ENCODE peak calls at places on chromosomes 7 and 10, in five cellular contexts. A is GM20000, D is mucosa of descending colon, Y is gastrocnemius medialis, R is A549. Q is an unnamed sample.

GRCh38 chr7:144386741-144387140 is 16.8 kb downstream of the NOBOX start:
- DNase-seq in A (no peak), R (no peak), D (no peak), Y (no peak), Q (no peak)

GRCh38 chr7:105006367-105007139 is 7.5 kb upstream of the KMT2E start:
- DNase-seq in A (no peak), Y (no peak), R (no peak), D (no peak), Q (no peak)

GRCh38 chr10:75497997-75498797 is 66.8 kb downstream of the LRMDA start:
- DNase-seq in A (no peak), Y (no peak), R (no peak), D (no peak), Q (no peak)

GRCh38 chr7:95240910-95241309 is 83.4 kb downstream of the PON1 start:
- DNase-seq in A (no peak), R (no peak), D (no peak), Y (no peak), Q (no peak)

GRCh38 chr7:767580-767940 is 40.5 kb upstream of the PRKAR1B start:
- DNase-seq in A (no peak), Y (peak), R (no peak), D (no peak), Q (no peak)

GRCh38 chr10:16242859-16243613 is 193.8 kb upstream of the PTER start:
- DNase-seq in D (no peak), Y (no peak), R (no peak), A (no peak), Q (no peak)

GRCh38 chr10:88841316-88842111 is 10.1 kb downstream of the ANKRD22 start:
- DNase-seq in A (no peak), D (no peak), Y (no peak), R (no peak), Q (no peak)

GRCh38 chr7:91398341-91398740 is 134.1 kb downstream of the FZD1 start:
- DNase-seq in R (no peak), A (no peak), D (no peak), Y (no peak), Q (no peak)

GRCh38 chr10:100148353-100149211 is 37.2 kb downstream of the ERLIN1 start:
- DNase-seq in R (peak), D (no peak), Y (no peak), A (peak), Q (peak)

GRCh38 chr10:4688620-4689019 is 137.4 kb upstream of the AKR1E2 start:
- DNase-seq in Y (no peak), A (no peak), R (no peak), D (no peak), Q (no peak)

GRCh38 chr7:149787428-149788299 is 14.3 kb upstream of the ZNF467 start:
- DNase-seq in A (no peak), D (no peak), Y (no peak), R (peak), Q (no peak)

GRCh38 chr7:79268730-79269129 is 184.7 kb downstream of the MAGI2 start:
- DNase-seq in R (no peak), A (no peak), Y (no peak), D (no peak), Q (no peak)

GRCh38 chr10:58775960-58776574 is 263.4 kb downstream of the BICC1 start:
- DNase-seq in R (peak), Y (peak), A (no peak), D (no peak), Q (no peak)

GRCh38 chr10:50369931-50370330 is 118.6 kb upstream of the ASAH2 start:
- DNase-seq in A (no peak), Y (no peak), R (no peak), D (no peak), Q (no peak)

GRCh38 chr10:75319274-75319673 is 82.3 kb downstream of the ZNF503 start:
- DNase-seq in Y (no peak), D (no peak), A (no peak), R (no peak), Q (no peak)

GRCh38 chr10:121494296-121494695 is 103.9 kb downstream of the FGFR2 start:
- DNase-seq in R (no peak), D (no peak), Y (no peak), A (no peak), Q (no peak)

GRCh38 chr7:120218702-120219101 is 54.3 kb upstream of the KCND2 start:
- DNase-seq in Y (peak), R (no peak), A (no peak), D (no peak), Q (no peak)

GRCh38 chr10:116785282-116785681 is 42.9 kb upstream of the HSPA12A start:
- DNase-seq in D (no peak), R (no peak), Y (no peak), A (no peak), Q (no peak)

GRCh38 chr10:6230335-6230734 is 27.6 kb downstream of the PFKFB3 start:
- DNase-seq in A (no peak), R (no peak), D (no peak), Y (no peak), Q (no peak)

GRCh38 chr7:122038904-122039303 is 105.1 kb downstream of the AASS start:
- DNase-seq in A (no peak), Y (no peak), R (no peak), D (no peak), Q (no peak)

GRCh38 chr10:51667992-51668689 is 31.3 kb downstream of the CSTF2T start:
- DNase-seq in R (no peak), A (no peak), Y (no peak), D (no peak), Q (no peak)

GRCh38 chr10:131938681-131939080 is 37.9 kb downstream of the PPP2R2D start:
- DNase-seq in A (no peak), R (no peak), Y (no peak), D (no peak), Q (no peak)

GRCh38 chr7:19275000-19275399 is 129.8 kb upstream of the FERD3L start:
- DNase-seq in R (no peak), Y (no peak), A (no peak), D (no peak), Q (no peak)

GRCh38 chr7:150450491-150450992 is at the start of gene GIMAP8:
- DNase-seq in A (peak), D (peak), Y (peak), R (no peak), Q (peak)

GRCh38 chr10:97016728-97017473 is 168.9 kb downstream of the SLIT1 start:
- DNase-seq in R (no peak), D (no peak), A (peak), Y (no peak), Q (peak)

GRCh38 chr7:107686816-107687387 is 26.3 kb downstream of the SLC26A4 start:
- DNase-seq in Y (no peak), R (no peak), A (no peak), D (no peak), Q (no peak)

GRCh38 chr10:59300386-59300785 is 62.0 kb downstream of the FAM13C start:
- DNase-seq in Y (no peak), R (no peak), A (no peak), D (no peak), Q (no peak)

GRCh38 chr7:106312099-106312871 is 27.5 kb upstream of the NAMPT start:
- DNase-seq in Y (no peak), R (no peak), A (no peak), D (no peak), Q (no peak)

DNA sequence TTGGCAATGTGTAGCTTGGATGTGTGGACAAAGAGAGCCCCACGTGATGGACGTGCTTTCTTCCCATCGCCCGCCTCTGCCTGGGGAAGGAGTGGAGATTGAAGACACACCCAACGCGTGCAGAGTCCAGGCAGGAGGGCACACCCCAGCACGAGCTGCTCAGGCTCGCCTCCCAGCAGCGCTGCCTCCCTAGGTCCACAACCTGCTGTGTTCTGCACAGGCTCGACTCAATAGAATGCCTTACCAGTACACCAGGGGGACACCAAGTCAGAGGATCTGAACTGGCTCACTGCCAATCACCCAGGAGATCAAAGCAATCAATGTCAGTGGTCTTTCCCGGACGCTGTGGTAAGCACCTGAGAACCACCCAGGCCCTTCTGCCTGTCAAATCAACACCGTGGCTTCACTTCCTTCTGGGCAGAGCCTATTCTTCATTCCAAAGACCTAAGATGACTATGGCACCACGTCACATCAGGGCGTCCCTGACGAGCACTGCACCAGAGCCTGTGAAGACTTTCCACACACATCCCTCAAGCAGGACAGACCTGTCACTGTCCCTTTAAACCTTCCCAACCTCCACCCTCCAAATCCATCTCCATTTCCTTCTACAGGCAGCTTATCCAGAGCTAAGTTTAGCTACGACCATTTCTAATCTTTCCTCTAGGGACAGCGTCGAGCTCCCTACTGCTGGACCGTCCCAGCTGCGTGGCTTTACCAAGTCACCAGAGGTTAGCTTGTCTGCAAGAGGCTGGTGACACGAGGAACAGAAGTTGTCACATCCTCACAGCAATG is 72.3 kb downstream of the AMZ1 start:
- DNase-seq in Y (peak), A (peak), R (peak), D (peak), Q (no peak)
- TF ChIP-seq CTCF in Y (peak), A (no peak), R (no peak), D (peak), Q (no peak)

GRCh38 chr10:102918817-102919236 is 733 bp downstream of the CNNM2 start:
- DNase-seq in D (peak), R (peak), A (peak), Y (no peak), Q (peak)
- TF ChIP-seq CTCF in D (no peak), R (no peak), A (no peak), Y (no peak), Q (no peak)

GRCh38 chr7:114422478-114423217 is 8.0 kb downstream of the FOXP2 start:
- DNase-seq in Y (no peak), R (no peak), D (no peak), A (no peak), Q (no peak)
- TF ChIP-seq CTCF in Y (peak), R (no peak), D (no peak), A (no peak), Q (peak)

DNA sequence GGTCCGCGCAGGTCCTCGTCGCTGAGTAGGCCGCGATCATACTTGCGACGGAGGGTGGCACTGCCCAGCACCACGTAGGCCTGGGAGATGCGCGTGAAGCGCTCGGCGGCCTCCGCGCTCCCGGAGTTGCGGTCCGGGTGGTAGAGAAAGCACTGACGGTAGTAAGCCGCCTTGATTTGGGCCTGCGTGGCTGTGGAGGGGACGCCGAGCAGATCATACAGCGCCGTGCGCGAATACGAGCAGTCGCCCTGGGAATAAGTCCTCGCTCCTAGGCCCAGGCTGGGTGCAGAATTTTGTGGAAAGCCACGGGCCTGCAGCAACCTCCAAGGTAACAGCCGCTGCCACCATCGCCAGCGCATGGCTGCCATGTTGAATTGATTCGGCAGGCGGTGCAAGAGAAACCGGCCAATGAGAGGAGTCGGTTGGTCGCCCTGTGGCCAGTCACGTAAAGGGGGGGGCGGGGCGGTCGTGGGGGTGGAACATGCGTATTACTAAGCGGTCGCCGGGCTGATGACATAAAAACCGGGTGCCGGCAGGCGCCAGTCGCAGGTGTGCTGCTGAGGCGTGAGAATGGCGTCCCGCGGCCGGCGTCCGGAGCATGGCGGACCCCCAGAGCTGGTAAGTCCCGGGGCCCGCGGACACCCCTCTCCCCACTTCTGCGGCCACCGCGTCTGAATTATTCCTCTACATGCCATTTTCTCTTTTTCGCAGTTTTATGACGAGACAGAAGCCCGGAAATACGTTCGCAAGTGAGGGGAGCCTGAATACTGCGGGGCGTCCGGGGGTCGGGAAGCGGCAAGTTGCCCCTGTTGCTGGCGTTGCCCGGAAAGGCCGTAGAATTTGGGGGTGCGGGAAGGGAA is at the start of the genes BUD23 and DNAJC30:
- DNase-seq in A (peak), Y (peak), D (peak), R (peak), Q (peak)
- TF ChIP-seq CTCF in A (no peak), Y (peak), D (no peak), R (no peak), Q (peak)

GRCh38 chr10:69868821-69869220 is 67.1 kb downstream of the COL13A1 start:
- DNase-seq in R (no peak), A (no peak), D (peak), Y (no peak), Q (no peak)

GRCh38 chr10:69867699-69868558 is 66.2 kb downstream of the COL13A1 start:
- DNase-seq in D (peak), Y (no peak), R (no peak), A (no peak), Q (no peak)

GRCh38 chr10:69865450-69865849 is 63.7 kb downstream of the COL13A1 start:
- DNase-seq in D (peak), R (no peak), Y (no peak), A (no peak), Q (no peak)

GRCh38 chr10:69866246-69866687 is 64.6 kb downstream of the COL13A1 start:
- DNase-seq in Y (no peak), A (no peak), R (no peak), D (peak), Q (no peak)

DNA sequence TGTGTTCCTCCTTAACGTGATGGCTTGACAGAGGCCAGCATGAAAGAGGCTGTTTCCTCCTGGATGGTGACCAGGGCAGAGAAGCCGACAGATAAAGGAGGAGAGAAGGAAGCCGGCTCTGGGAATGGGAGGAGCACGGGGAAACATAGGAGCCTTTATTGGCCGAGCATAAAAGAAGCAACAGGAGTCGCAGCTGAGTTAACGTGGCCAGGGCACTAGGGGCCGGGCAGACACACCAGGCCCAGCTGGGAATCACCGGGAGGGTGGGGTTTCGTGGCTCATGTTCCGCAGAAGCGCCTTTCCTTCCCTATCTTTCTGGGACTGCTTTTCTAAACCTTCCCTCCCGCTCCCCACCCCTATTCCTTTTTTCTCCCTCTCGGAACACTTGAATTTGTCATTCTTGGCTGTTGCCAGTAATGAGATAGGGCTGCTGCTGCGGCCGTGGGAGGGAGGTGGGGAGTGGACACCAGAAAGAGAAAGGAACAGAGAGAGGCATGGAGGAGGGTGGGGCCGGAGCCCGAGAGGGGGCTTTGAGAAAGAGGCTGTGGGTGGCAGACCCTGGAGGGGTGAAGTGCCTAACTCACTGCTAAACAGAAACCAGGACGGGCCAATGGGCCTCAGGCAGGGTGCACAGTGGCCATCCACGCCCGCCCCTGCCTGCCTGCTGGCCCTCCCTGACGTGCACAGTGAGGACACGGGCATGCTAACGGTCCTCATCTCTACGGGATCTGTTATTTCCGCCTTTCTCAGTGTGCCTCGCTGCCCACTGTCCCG is 65.2 kb downstream of the COL13A1 start:
- DNase-seq in D (peak), R (no peak), Y (no peak), A (no peak), Q (no peak)
- TF ChIP-seq CTCF in D (peak), R (no peak), Y (no peak), A (no peak), Q (no peak)